ENCODE peak calls at places on chromosomes 6 and 20, in six cellular contexts. C is choroid plexus epithelial cell, S is tibial nerve, U is right atrium auricular region, Z is RWPE2, F is osteocyte. A is an unnamed sample.

GRCh38 chr20:50346372-50347347 is 156.0 kb downstream of the CEBPB start:
- DNase-seq in C (peak), S (peak), U (peak), Z (peak), F (no peak), A (peak)

GRCh38 chr6:37137881-37138568 is 31.9 kb upstream of the PIM1 start:
- DNase-seq in C (peak), S (no peak), U (no peak), Z (no peak), F (no peak), A (no peak)

GRCh38 chr20:37958856-37959255 is 55.9 kb downstream of the VSTM2L start:
- DNase-seq in C (no peak), S (no peak), U (peak), Z (peak), F (no peak), A (no peak)

GRCh38 chr20:47335251-47336012 is 21.1 kb downstream of the ZMYND8 start:
- DNase-seq in C (no peak), S (no peak), U (no peak), Z (no peak), F (no peak), A (no peak)

GRCh38 chr20:21521596-21522478 is 8.0 kb upstream of the NKX2-2 start:
- DNase-seq in C (no peak), S (no peak), U (no peak), Z (no peak), F (peak), A (no peak)

GRCh38 chr20:62168061-62168460 is 14.8 kb upstream of the MTG2 start:
- DNase-seq in C (no peak), S (no peak), U (no peak), Z (peak), F (no peak), A (no peak)

GRCh38 chr20:51393566-51393965 is 149.0 kb downstream of the NFATC2 start:
- DNase-seq in C (no peak), S (no peak), U (no peak), Z (no peak), F (no peak), A (no peak)

GRCh38 chr6:170225852-170226417 is 64.9 kb downstream of the DLL1 start:
- DNase-seq in C (no peak), S (no peak), U (no peak), Z (peak), F (no peak), A (no peak)

GRCh38 chr20:61924211-61924857 is 141.3 kb downstream of the TAF4 start:
- DNase-seq in C (no peak), S (no peak), U (no peak), Z (peak), F (no peak), A (no peak)

GRCh38 chr6:104599821-104600658 is 259.7 kb downstream of the HACE1 start:
- DNase-seq in C (no peak), S (no peak), U (no peak), Z (no peak), F (no peak), A (no peak)

DNA sequence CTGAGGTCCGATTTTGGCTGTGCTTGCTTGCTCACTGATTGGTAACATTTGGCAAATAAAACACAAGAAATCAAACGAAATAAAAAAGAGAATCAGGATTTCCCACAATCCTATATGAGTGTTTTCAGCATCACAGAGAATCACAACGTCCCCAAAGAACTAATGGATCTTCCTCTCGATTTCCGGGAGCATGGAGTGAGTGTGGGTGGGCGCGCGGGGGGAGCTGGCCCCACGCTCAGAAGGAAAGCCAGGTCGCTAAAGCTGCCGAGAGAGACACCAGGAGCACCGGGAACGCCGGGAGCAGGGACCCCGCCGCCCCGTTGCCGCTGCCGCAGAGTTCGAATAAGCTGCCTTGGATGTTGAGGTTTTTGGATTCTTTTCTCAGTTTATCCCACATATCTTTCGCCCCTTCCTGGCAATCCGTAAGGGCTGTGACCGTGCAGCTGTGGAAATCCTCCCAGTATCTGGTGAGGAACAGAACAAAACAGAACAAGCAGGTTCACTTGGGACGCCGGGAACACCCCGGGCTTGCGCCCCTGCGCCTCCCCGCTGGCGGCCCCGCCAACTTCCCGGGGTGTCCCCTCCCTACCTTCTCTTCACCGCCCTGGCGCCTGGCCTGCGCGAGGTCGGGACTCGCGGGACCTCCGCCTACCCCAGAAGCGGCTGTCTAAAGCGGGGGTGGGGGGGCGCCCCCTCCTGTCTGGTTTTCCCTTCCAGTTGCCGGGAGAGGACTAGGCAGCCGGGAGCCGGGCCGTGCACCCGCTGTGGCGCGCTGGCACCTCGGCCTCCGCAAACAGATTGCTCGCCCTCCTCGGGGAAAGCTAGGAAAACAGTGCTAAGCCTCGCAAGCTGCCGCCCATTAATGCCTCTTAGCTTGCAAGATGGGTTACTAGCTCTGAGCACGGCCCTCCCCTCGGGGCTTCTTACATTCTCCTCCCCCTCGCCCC is 7.7 kb downstream of the NRN1 start:
- DNase-seq in C (no peak), S (no peak), U (no peak), Z (no peak), F (no peak), A (no peak)
- TF ChIP-seq CTCF in C (no peak), S (no peak), U (no peak), Z (no peak), F (peak), A (no peak)

DNA sequence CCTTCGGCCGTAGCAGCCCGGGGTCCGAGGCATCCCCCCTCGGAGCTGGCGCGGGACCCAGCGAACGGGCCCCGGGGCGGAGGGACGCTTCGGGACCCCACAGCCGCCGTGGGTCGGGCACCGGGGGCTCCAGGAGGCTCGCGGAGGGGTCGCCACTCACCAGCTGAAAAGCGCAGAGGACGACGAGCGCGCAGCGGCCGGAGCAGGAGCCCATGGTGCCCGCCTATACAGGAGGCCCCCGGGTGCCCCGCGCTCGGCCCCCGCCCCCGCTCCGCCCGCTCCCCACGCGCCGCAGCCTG is at the start of gene NKAIN4:
- DNase-seq in C (no peak), S (no peak), U (no peak), Z (no peak), F (no peak), A (no peak)
- TF ChIP-seq CTCF in C (no peak), S (no peak), U (no peak), Z (no peak), F (no peak), A (no peak)

GRCh38 chr6:40674170-40674569 is 87.0 kb upstream of the LRFN2 start:
- DNase-seq in C (no peak), S (no peak), U (no peak), Z (no peak), F (no peak), A (no peak)

GRCh38 chr6:40668203-40668602 is 81.0 kb upstream of the LRFN2 start:
- DNase-seq in C (no peak), S (no peak), U (no peak), Z (no peak), F (no peak), A (no peak)

GRCh38 chr6:40671338-40672050 is 84.3 kb upstream of the LRFN2 start:
- DNase-seq in C (no peak), S (no peak), U (no peak), Z (no peak), F (no peak), A (no peak)

DNA sequence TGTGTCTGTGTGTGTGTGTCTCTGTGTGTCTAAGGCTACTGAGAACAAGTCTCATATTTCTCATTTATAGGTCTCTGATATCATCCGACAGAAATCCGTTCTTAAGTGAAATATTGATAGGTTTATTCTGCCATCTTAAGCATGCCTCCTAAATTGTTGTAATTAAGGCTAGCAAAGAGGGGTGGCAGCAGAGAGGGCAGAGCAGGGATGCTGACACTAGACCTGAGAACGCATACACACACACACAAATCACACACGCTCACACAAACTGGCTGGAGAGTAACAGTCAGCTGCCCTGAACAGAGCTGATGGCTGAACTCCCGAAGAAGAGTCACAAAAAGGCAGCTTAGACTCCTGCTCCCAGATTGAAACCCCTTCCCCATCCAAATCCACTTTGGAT is 85.0 kb upstream of the LRFN2 start:
- DNase-seq in C (no peak), S (no peak), U (no peak), Z (no peak), F (no peak), A (no peak)
- TF ChIP-seq CTCF in C (no peak), S (no peak), U (no peak), Z (no peak), F (no peak), A (no peak)

DNA sequence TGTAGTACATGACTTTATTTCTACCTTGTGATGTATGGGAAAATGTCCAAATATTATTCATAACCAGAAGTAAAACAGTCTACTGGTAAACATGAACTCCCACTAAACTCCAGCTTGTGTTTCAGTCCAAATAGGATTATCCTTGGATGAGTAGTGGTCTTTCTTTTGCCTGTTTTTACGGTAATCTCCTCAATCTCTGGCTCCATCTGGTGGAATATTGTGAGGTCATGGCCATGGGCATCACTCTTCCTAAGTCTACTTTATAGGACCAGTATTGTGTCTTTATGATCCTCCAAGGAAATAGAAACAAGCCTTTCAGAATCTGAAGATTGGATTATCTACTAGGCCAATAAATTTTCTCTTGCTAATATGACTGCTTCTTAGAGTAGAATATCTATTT is 505.0 kb downstream of the BMP2 start:
- DNase-seq in C (peak), S (no peak), U (no peak), Z (no peak), F (no peak), A (no peak)
- TF ChIP-seq CTCF in C (peak), S (no peak), U (no peak), Z (peak), F (peak), A (peak)

DNA sequence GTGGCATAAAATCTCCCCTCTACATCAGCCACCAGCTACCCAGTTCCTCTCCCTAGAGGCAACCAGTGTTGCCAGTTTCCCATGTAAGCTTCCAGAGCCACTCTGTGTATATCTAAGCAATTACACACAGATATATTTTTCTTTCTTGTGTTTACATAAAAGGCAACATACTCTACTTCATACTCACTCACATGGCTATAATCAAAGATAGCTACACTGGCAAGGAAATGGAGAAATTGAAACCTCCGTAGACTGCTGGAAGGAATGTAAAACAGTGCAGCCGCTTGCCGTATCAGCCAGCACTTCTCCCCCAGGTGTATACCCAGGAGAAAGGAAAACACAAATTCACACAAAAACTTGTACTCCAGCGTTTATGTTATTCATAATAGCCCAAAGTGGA is 38.5 kb upstream of the NELFCD start:
- DNase-seq in C (peak), S (no peak), U (no peak), Z (no peak), F (no peak), A (no peak)
- TF ChIP-seq CTCF in C (peak), S (no peak), U (no peak), Z (no peak), F (no peak), A (no peak)

GRCh38 chr6:6201200-6201599 is 119.3 kb downstream of the F13A1 start:
- DNase-seq in C (no peak), S (no peak), U (no peak), Z (no peak), F (no peak), A (no peak)
- TF ChIP-seq CTCF in C (no peak), S (no peak), U (no peak), Z (no peak), F (no peak), A (no peak)

GRCh38 chr6:39370021-39370420 is 47.5 kb upstream of the KCNK16 start:
- DNase-seq in C (peak), S (no peak), U (no peak), Z (no peak), F (no peak), A (no peak)
- TF ChIP-seq CTCF in C (peak), S (no peak), U (no peak), Z (peak), F (peak), A (peak)

GRCh38 chr6:150741633-150742200 is 123.8 kb upstream of the MTHFD1L start:
- DNase-seq in C (peak), S (peak), U (no peak), Z (no peak), F (no peak), A (no peak)
- TF ChIP-seq CTCF in C (peak), S (peak), U (no peak), Z (peak), F (no peak), A (no peak)

GRCh38 chr20:63935447-63935846 is 20.8 kb downstream of the UCKL1 start:
- DNase-seq in C (no peak), S (no peak), U (no peak), Z (no peak), F (no peak), A (no peak)

GRCh38 chr20:63933646-63934045 is 22.6 kb downstream of the UCKL1 start:
- DNase-seq in C (no peak), S (no peak), U (no peak), Z (peak), F (no peak), A (no peak)

GRCh38 chr20:63932606-63933160 is 23.5 kb downstream of the UCKL1 start:
- DNase-seq in C (no peak), S (no peak), U (no peak), Z (peak), F (no peak), A (no peak)

GRCh38 chr20:63931735-63932134 is 24.5 kb downstream of the UCKL1 start:
- DNase-seq in C (no peak), S (no peak), U (no peak), Z (peak), F (no peak), A (no peak)

GRCh38 chr20:63934271-63935068 is 21.7 kb downstream of the UCKL1 start:
- DNase-seq in C (peak), S (no peak), U (no peak), Z (peak), F (no peak), A (no peak)
- TF ChIP-seq CTCF in C (peak), S (no peak), U (no peak), Z (no peak), F (peak), A (peak)